ENCODE peak calls at places on chromosomes 2 and 18, in nine cellular contexts. J is stimulated activated CD4-positive, alpha-beta T cell treated with anti-CD3 and anti-CD28 coated beads, TNF-alpha, amount 100 ng/mL, for 24 hours; L is T-helper 2 cell; Z is ACHN; G is activated CD8-positive, alpha-beta memory T cell treated with anti-CD3 and anti-CD28 coated beads, Interleukin-2, amount 10 ng/mL, durations not matched to agents 7 days and 5 days; O is naive B cell; C is amniotic stem cell; E is GM20000; F is activated CD4-positive, CD25-positive, alpha-beta regulatory T cell. U is an unnamed sample.

GRCh38 chr2:203636896-203637818 is 69.3 kb upstream of the CD28 start:
- DNase-seq in J (no peak), L (peak; percentile 51), Z (no peak), G (peak; percentile 61), O (no peak), C (no peak), E (no peak), F (no peak), U (no peak)

GRCh38 chr18:26574958-26575864 is 26.9 kb upstream of the KCTD1 start:
- DNase-seq in J (no peak), L (peak; percentile 15), Z (peak; percentile 64), G (no peak), O (no peak), C (no peak), E (no peak), F (no peak), U (peak; percentile 57)

GRCh38 chr2:168314236-168314635 is 66.8 kb upstream of the STK39 start:
- DNase-seq in J (no peak), L (no peak), Z (no peak), G (no peak), O (no peak), C (no peak), E (no peak), F (no peak), U (no peak)

GRCh38 chr2:42351864-42352263 is 9.2 kb downstream of the COX7A2L start:
- DNase-seq in J (no peak), L (no peak), Z (no peak), G (no peak), O (no peak), C (no peak), E (no peak), F (no peak), U (no peak)

GRCh38 chr2:101479328-101479727 is 4.4 kb upstream of the RFX8 start:
- DNase-seq in J (no peak), L (no peak), Z (no peak), G (no peak), O (no peak), C (no peak), E (no peak), F (no peak), U (no peak)

GRCh38 chr2:46177461-46178089 is 119.6 kb upstream of the EPAS1 start:
- DNase-seq in J (no peak), L (peak; percentile 57), Z (no peak), G (no peak), O (no peak), C (no peak), E (no peak), F (no peak), U (no peak)

GRCh38 chr2:11976090-11976489 is 229.7 kb downstream of the LPIN1 start:
- DNase-seq in J (no peak), L (no peak), Z (no peak), G (no peak), O (no peak), C (no peak), E (no peak), F (no peak), U (no peak)

GRCh38 chr2:33681333-33681732 is 82.2 kb upstream of the FAM98A start:
- DNase-seq in J (no peak), L (no peak), Z (no peak), G (no peak), O (no peak), C (no peak), E (no peak), F (no peak), U (no peak)

GRCh38 chr2:159882069-159882468 is 84.1 kb upstream of the CD302 start:
- DNase-seq in J (no peak), L (no peak), Z (no peak), G (no peak), O (no peak), C (no peak), E (no peak), F (no peak), U (no peak)

GRCh38 chr18:79410171-79410641 is 14.5 kb downstream of the NFATC1 start:
- DNase-seq in J (no peak), L (no peak), Z (no peak), G (no peak), O (no peak), C (no peak), E (no peak), F (no peak), U (no peak)

GRCh38 chr2:227862227-227862740 is 9.1 kb upstream of the DAW1 start:
- DNase-seq in J (no peak), L (peak; percentile 22), Z (peak; percentile 79), G (no peak), O (no peak), C (no peak), E (peak; percentile 68), F (no peak), U (peak; percentile 53)

GRCh38 chr2:229980440-229981184 is 58.3 kb downstream of the FBXO36 start:
- DNase-seq in J (no peak), L (peak; percentile 44), Z (peak; percentile 85), G (peak; percentile 46), O (no peak), C (no peak), E (peak; percentile 51), F (no peak), U (peak; percentile 14)

GRCh38 chr18:75107931-75108276 is 101.0 kb downstream of the PTGR3 start:
- DNase-seq in J (no peak), L (no peak), Z (no peak), G (no peak), O (no peak), C (no peak), E (no peak), F (no peak), U (no peak)

GRCh38 chr2:170073288-170073687 is 104.7 kb upstream of the MYO3B start:
- DNase-seq in J (no peak), L (no peak), Z (no peak), G (no peak), O (no peak), C (peak; percentile 37), E (no peak), F (no peak), U (no peak)